ENCODE peak calls at places on chromosomes 3 and 15, in five cellular contexts. B is activated T-cell treated with anti-CD3 and anti-CD28 coated beads for 1 hour, L is NAMALWA, O is left ventricle myocardium inferior, W is Right ventricle myocardium superior. R is an unnamed sample.

GRCh38 chr15:39595621-39596221 is 14.8 kb downstream of the THBS1 start:
- DNase-seq in B (no peak), L (no peak), O (no peak), W (no peak), R (peak)

GRCh38 chr3:105235785-105236184 is 130.9 kb upstream of the ALCAM start:
- DNase-seq in B (no peak), L (no peak), O (no peak), W (no peak), R (no peak)

GRCh38 chr3:47006145-47006651 is 26.7 kb downstream of the NBEAL2 start:
- DNase-seq in B (no peak), L (no peak), O (no peak), W (no peak), R (no peak)

GRCh38 chr3:56185827-56186226 is 282.4 kb downstream of the ERC2 start:
- DNase-seq in B (no peak), L (no peak), O (no peak), W (no peak), R (no peak)

GRCh38 chr3:141249041-141249440 is 17.4 kb downstream of the PXYLP1 start:
- DNase-seq in B (no peak), L (no peak), O (no peak), W (no peak), R (no peak)

GRCh38 chr3:168885028-168885427 is 778.5 kb downstream of the MECOM start:
- DNase-seq in B (no peak), L (no peak), O (no peak), W (no peak), R (peak)

GRCh38 chr15:81373996-81374395 is at the start of gene TMC3:
- DNase-seq in B (no peak), L (no peak), O (no peak), W (no peak), R (no peak)

GRCh38 chr3:114496021-114496434 is 202.2 kb downstream of the TIGIT start:
- DNase-seq in B (no peak), L (no peak), O (peak), W (peak), R (peak)

GRCh38 chr3:128340198-128340903 is 126.3 kb downstream of the DNAJB8 start:
- DNase-seq in B (no peak), L (no peak), O (no peak), W (no peak), R (no peak)